ENCODE peak calls at places on chromosomes 13 and 19, in six cellular contexts. Z, M, B, S, Q and D are unnamed samples.

GRCh38 chr19:56167064-56167578 is 8.7 kb upstream of the GALP start:
- DNase-seq in Q (no peak), B (no peak), Z (no peak), S (no peak), M (no peak), D (peak; percentile 83)

GRCh38 chr19:5083547-5083965 is 114.6 kb downstream of the KDM4B start:
- DNase-seq in S (peak; percentile 29), Q (no peak), Z (no peak), M (no peak), B (no peak), D (peak; percentile 67)

GRCh38 chr19:15436826-15437110 is 13.0 kb downstream of the WIZ start:
- DNase-seq in S (no peak), Q (no peak), M (no peak), B (no peak), Z (no peak), D (no peak)

GRCh38 chr13:33817513-33817842 is 471 bp upstream of the RFC3 start:
- DNase-seq in B (no peak), S (no peak), Z (no peak), Q (no peak), M (peak; percentile 3), D (no peak)

GRCh38 chr19:6495947-6496346 is 6.2 kb downstream of the TUBB4A start:
- DNase-seq in Z (no peak), Q (no peak), B (no peak), S (no peak), M (no peak), D (no peak)

GRCh38 chr19:42051166-42052115 is 18.6 kb downstream of the GRIK5 start:
- DNase-seq in Q (no peak), M (peak; percentile 99), B (no peak), Z (no peak), S (no peak), D (no peak)

GRCh38 chr19:12703056-12703455 is 6.6 kb upstream of the FBXW9 start:
- DNase-seq in S (no peak), Z (peak; percentile 85), M (peak; percentile 9), Q (no peak), B (no peak), D (peak; percentile 98)

GRCh38 chr13:111025310-111025709 is 89.8 kb upstream of the ARHGEF7 start:
- DNase-seq in B (no peak), S (no peak), Z (no peak), M (no peak), Q (no peak), D (no peak)

GRCh38 chr19:30785728-30786127 is 413.5 kb downstream of the ZNF536 start:
- DNase-seq in M (no peak), S (no peak), Z (no peak), B (no peak), Q (no peak), D (peak; percentile 41)

GRCh38 chr13:53405616-53406015 is 377.0 kb downstream of the OLFM4 start:
- DNase-seq in S (no peak), M (no peak), Z (no peak), Q (no peak), B (no peak), D (peak; percentile 61)

GRCh38 chr19:40763963-40764362 is 11.4 kb upstream of the MIA start:
- DNase-seq in S (no peak), Z (no peak), Q (no peak), B (no peak), M (no peak), D (no peak)

GRCh38 chr13:111245781-111246384 is 74.6 kb upstream of the TEX29 start:
- DNase-seq in M (peak; percentile 37), Q (no peak), B (no peak), Z (no peak), S (no peak), D (no peak)

GRCh38 chr13:39930544-39931444 is 275.3 kb downstream of the COG6 start:
- DNase-seq in B (no peak), M (no peak), S (no peak), Q (no peak), Z (no peak), D (no peak)

GRCh38 chr13:49669735-49670309 is 21.5 kb downstream of the EBPL start:
- DNase-seq in Q (peak; percentile 32), Z (peak; percentile 70), S (peak; percentile 30), B (no peak), M (peak; percentile 61), D (peak; percentile 87)

GRCh38 chr13:67013709-67014108 is 216.4 kb downstream of the PCDH9 start:
- DNase-seq in Z (no peak), Q (no peak), S (no peak), M (no peak), B (no peak), D (no peak)

GRCh38 chr19:49132974-49133609 is 13.7 kb downstream of the PPFIA3 start:
- DNase-seq in Q (no peak), M (no peak), B (no peak), Z (no peak), S (no peak), D (peak; percentile 92)

GRCh38 chr19:38389101-38389925 is 816 bp downstream of the SPRED3 start:
- DNase-seq in S (no peak), Q (no peak), M (peak; percentile 66), Z (peak; percentile 31), B (peak; percentile 29), D (peak; percentile 89)

GRCh38 chr13:24270639-24271131 is 38.7 kb upstream of the C1QTNF9 start:
- DNase-seq in M (peak; percentile 28), B (peak; percentile 71), Z (no peak), Q (peak; percentile 67), S (peak; percentile 68), D (no peak)

GRCh38 chr19:19270749-19271571 is 2.1 kb downstream of the TM6SF2 start:
- DNase-seq in S (no peak), M (no peak), Z (no peak), B (no peak), Q (no peak), D (no peak)

GRCh38 chr19:14265285-14266036 is 59.5 kb upstream of the ADGRL1 start:
- DNase-seq in B (no peak), M (no peak), S (no peak), Q (no peak), Z (no peak), D (peak; percentile 87)

GRCh38 chr13:76697277-76697676 is 188.9 kb downstream of the KCTD12 start:
- DNase-seq in B (no peak), S (no peak), Q (no peak), Z (no peak), M (no peak), D (no peak)

GRCh38 chr13:42396501-42396900 is 124.5 kb downstream of the AKAP11 start:
- DNase-seq in Q (no peak), S (no peak), Z (no peak), B (peak; percentile 65), M (peak; percentile 18), D (no peak)

GRCh38 chr13:113129480-113129879 is 6.9 kb downstream of the F10 start:
- DNase-seq in S (no peak), Q (no peak), Z (no peak), B (no peak), M (no peak), D (peak; percentile 86)
- H3K4me3 ChIP-seq in S (no peak overlapping the region), Q (peak overlapping the region; percentile 32), Z (no peak overlapping the region), B (no peak overlapping the region), M (no peak overlapping the region), D (no peak overlapping the region)

DNA sequence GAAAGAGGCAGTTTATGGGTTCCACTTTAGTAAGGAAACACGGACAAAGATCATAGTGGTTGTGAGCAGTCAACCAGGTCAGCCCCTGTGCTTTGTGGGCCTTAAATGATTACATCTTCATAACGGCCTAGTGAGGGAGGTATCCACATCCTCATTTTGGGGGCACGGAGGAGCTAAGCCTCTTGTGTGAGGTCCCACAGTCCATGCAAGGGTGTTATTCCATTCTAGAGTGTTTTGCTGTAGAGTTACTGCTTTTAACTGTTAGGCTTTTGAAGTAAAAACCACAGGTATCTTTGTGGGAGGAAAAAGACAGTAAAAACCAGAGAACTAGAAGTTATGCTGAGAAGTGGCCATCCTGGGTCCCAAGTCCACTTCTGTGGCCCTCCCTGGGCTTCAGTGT is 4.0 kb downstream of the NOP53 start:
- DNase-seq in S (no peak), Q (no peak), Z (no peak), B (no peak), M (no peak), D (no peak)
- H3K36me3 ChIP-seq in S (peaks cover 79% of the 10 kb centered on the region), Q (peaks cover 11% of the 10 kb centered on the region), Z (peaks cover 75% of the 10 kb centered on the region), B (no peaks in the 10 kb centered on the region), M (peaks cover 16% of the 10 kb centered on the region), D (peaks cover 38% of the 10 kb centered on the region)

DNA sequence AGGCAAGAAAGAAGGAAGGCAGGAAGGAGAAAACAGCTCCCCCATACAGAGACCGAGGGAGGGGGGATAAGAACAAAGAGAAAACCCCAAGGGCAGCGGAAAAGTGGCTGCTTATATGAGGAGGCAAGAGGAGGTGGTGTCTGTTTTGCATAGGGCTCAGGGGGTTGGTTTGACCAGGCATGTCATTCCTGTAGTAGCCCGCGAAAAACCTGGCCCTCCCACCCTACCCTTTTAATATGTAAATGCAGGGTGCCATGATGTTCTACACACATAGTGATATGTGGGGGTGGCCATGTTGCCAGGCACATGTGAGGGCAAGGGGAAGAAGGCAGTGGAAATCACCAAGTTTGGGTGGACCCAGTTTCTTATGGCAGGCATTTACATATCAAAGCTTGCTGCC is 203.5 kb upstream of the UBL3 start:
- DNase-seq in Q (no peak), B (no peak), Z (no peak), S (no peak), M (no peak), D (no peak)
- H3K27me3 ChIP-seq in Q (no peaks in the 10 kb centered on the region), B (no peaks in the 10 kb centered on the region), Z (no peaks in the 10 kb centered on the region), S (peaks cover 27% of the 10 kb centered on the region), M (peaks cover 2% of the 10 kb centered on the region), D (no peaks in the 10 kb centered on the region)

GRCh38 chr19:3104708-3104983 is 10.5 kb downstream of the GNA11 start:
- DNase-seq in B (no peak), Q (no peak), Z (no peak), M (no peak), S (no peak), D (no peak)

GRCh38 chr19:3106509-3107141 is 12.5 kb downstream of the GNA11 start:
- DNase-seq in Q (no peak), M (no peak), Z (no peak), B (no peak), S (no peak), D (no peak)

GRCh38 chr19:3108775-3109174 is 14.6 kb downstream of the GNA11 start:
- DNase-seq in Z (peak; percentile 80), B (peak; percentile 77), S (peak; percentile 53), M (peak; percentile 36), Q (no peak), D (peak; percentile 88)

GRCh38 chr19:3107658-3108057 is 13.5 kb downstream of the GNA11 start:
- DNase-seq in S (no peak), Q (no peak), M (no peak), B (no peak), Z (no peak), D (no peak)

DNA sequence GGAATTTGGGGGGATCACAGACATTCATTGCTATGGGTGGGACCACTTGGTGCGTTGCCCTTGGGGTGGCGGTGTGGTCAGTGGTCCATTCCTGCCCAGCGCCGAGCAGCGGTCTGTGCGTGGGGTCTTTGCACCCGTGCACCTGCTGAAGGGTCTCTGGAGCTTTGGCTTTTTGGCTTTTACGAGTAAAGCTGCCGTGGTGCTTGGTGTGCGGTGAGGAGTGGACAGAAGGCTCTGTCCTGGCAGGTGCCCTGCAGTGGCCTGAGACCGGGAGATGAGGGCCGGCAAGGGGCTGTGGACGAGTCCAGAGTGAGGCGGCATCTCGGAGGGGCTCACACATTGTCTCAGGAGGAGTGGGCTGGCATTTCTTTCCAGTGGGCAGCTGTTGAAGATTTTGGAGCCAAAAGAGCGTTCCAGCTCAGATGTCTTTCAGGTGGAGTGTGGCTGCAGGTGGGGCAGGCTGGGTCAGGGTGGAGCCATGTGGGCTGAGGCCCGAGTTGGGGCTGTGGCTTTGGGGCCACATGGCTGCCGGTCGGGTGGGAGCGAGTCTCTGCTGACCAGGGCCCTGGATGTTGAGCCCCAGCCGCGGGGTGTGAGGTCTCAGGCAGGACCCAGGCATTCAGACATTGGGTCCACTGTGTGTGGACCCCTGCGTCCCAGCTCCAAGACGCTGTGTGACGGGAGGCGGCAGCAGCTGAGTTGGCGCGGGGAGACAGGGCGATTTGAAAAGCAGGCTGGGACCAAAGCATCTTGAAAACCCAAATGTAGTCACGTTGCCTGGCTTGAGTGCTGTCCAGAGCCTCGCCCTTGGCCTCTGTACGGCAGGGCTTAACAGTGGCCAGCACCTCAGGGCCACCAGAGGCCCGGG is 11.7 kb downstream of the GNA11 start:
- DNase-seq in B (no peak), M (no peak), S (no peak), Q (no peak), Z (no peak), D (peak; percentile 40)
- H3K4me3 ChIP-seq in B (no peak overlapping the region), M (no peak overlapping the region), S (no peak overlapping the region), Q (no peak overlapping the region), Z (no peak overlapping the region), D (no peak overlapping the region)